ENCODE peak calls at places on chromosomes 2 and 18, in eight cellular contexts. J is HEK293T, S is nucleus accumbens, L is activated T-cell treated with anti-CD3 and anti-CD28 coated beads for 1 hour, X is sciatic nerve, A is BJ, Y is body of pancreas, C is mucosa of descending colon. T is an unnamed sample.

GRCh38 chr2:200258881-200259576 is 47.5 kb upstream of the SPATS2L start:
- DNase-seq in J (no peak), S (no peak), L (no peak), X (no peak), A (no peak), Y (peak), C (no peak), T (no peak)

GRCh38 chr18:55251186-55251995 is 292.1 kb upstream of the CCDC68 start:
- DNase-seq in J (peak), S (no peak), L (no peak), X (no peak), A (no peak), Y (no peak), C (no peak), T (no peak)

GRCh38 chr18:60812921-60813320 is 440.3 kb upstream of the MC4R start:
- DNase-seq in J (no peak), S (no peak), L (no peak), X (no peak), A (no peak), Y (no peak), C (no peak), T (no peak)

GRCh38 chr2:16656784-16657391 is 8.7 kb downstream of the CYRIA start:
- DNase-seq in J (no peak), S (no peak), L (no peak), X (no peak), A (no peak), Y (no peak), C (no peak), T (no peak)

GRCh38 chr2:216279011-216279410 is 93.3 kb downstream of the MARCHF4 start:
- DNase-seq in J (no peak), S (no peak), L (no peak), X (no peak), A (no peak), Y (no peak), C (no peak), T (no peak)

GRCh38 chr2:201789395-201789794 is 8.7 kb upstream of the ALS2 start:
- DNase-seq in J (no peak), S (no peak), L (no peak), X (no peak), A (no peak), Y (no peak), C (no peak), T (no peak)

GRCh38 chr2:36338827-36339145 is 16.8 kb upstream of the CRIM1 start:
- DNase-seq in J (no peak), S (no peak), L (no peak), X (no peak), A (no peak), Y (no peak), C (no peak), T (no peak)

GRCh38 chr2:157620956-157621355 is 7.7 kb downstream of the ACVR1C start:
- DNase-seq in J (no peak), S (no peak), L (no peak), X (no peak), A (no peak), Y (no peak), C (no peak), T (no peak)

GRCh38 chr2:201574754-201575153 is 68.5 kb downstream of the TMEM237 start:
- DNase-seq in J (no peak), S (no peak), L (no peak), X (no peak), A (no peak), Y (no peak), C (no peak), T (no peak)

T was measured in upper lobe of right lung.